ENCODE peak calls at places on chromosomes 6 and 20, in five cellular contexts. D is heart right ventricle; M is left ventricle myocardium inferior; A is effector memory CD4-positive, alpha-beta T cell; K is PC-3. G is an unnamed sample. For H3K36me3, the result is how much of the 10 kb centered on the place peaks cover.

GRCh38 chr6:151056230-151056907 is 183.4 kb upstream of the AKAP12 start:
- DNase-seq in D (no peak), M (no peak), A (no peak), K (no peak), G (no peak)

GRCh38 chr20:5181955-5182354 is 55.1 kb downstream of the CDS2 start:
- DNase-seq in D (no peak), M (no peak), A (no peak), K (peak), G (peak)

GRCh38 chr20:57388953-57389694 is 2.1 kb upstream of the RBM38 start:
- DNase-seq in D (peak), M (peak), A (peak), K (peak), G (peak)

GRCh38 chr6:111418971-111419693 is 63.9 kb downstream of the REV3L start:
- DNase-seq in D (no peak), M (no peak), A (no peak), K (peak), G (no peak)

GRCh38 chr6:71414486-71414885 is 125.9 kb downstream of the OGFRL1 start:
- DNase-seq in D (no peak), M (no peak), A (no peak), K (no peak), G (no peak)

GRCh38 chr20:34705383-34706021 is 1.4 kb downstream of the TP53INP2 start:
- DNase-seq in D (peak), M (peak), A (no peak), K (peak), G (peak)

GRCh38 chr6:34022250-34022872 is 123.5 kb downstream of the GRM4 start:
- DNase-seq in D (no peak), M (no peak), A (no peak), K (no peak), G (peak)

GRCh38 chr6:109793793-109794192 is 102.7 kb downstream of the FIG4 start:
- DNase-seq in D (peak), M (no peak), A (no peak), K (peak), G (peak)

GRCh38 chr20:56463428-56463827 is 5.0 kb upstream of the RTF2 start:
- DNase-seq in D (no peak), M (no peak), A (no peak), K (no peak), G (no peak)

GRCh38 chr6:147141690-147142308 is 62.4 kb upstream of the STXBP5 start:
- DNase-seq in D (no peak), M (no peak), A (no peak), K (peak), G (peak)

GRCh38 chr6:4883298-4883697 is 107.1 kb downstream of the CDYL start:
- DNase-seq in D (no peak), M (no peak), A (no peak), K (no peak), G (no peak)

GRCh38 chr6:73566954-73567591 is 46.2 kb upstream of the EEF1A1 start:
- DNase-seq in D (peak), M (peak), A (no peak), K (no peak), G (peak)

GRCh38 chr20:47753571-47754120 is 31.6 kb downstream of the SULF2 start:
- DNase-seq in D (no peak), M (no peak), A (no peak), K (no peak), G (no peak)

GRCh38 chr6:16319813-16320532 is 81.6 kb downstream of the GMPR start:
- DNase-seq in D (peak), M (peak), A (peak), K (peak), G (peak)

GRCh38 chr6:88922775-88923548 is 40.5 kb downstream of the RNGTT start:
- DNase-seq in D (no peak), M (no peak), A (no peak), K (no peak), G (no peak)

GRCh38 chr6:35140991-35141720 is at the start of gene TCP11:
- DNase-seq in D (peak), M (peak), A (peak), K (no peak), G (no peak)

GRCh38 chr6:68108243-68108835 is 526.7 kb upstream of the ADGRB3 start:
- DNase-seq in D (no peak), M (no peak), A (no peak), K (peak), G (no peak)

GRCh38 chr6:12709116-12709515 is 7.5 kb upstream of the PHACTR1 start:
- DNase-seq in D (no peak), M (no peak), A (no peak), K (no peak), G (no peak)

DNA sequence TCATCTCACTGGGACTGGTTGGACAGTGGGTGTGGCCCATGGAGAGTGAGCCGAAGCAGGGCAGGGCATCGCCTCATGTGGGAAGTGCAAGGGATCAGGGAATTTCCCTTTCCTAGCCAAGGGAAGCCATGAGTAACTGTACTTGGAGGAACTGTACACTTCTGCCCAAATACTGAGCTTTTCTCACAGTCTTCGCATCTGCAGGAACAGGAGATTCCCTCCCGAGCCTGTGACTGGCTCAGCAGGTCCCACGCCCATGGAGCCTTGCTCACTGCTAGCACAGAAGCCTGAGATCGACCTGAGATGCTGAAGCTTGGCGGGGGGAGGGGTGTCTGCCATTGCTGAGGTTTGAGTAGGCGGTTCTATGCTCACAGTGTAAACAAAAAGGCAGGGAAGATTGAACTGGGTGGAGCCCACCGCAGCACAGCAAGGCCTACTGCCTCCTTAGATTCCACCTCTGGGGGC is 10.4 kb upstream of the CALHM5 start:
- DNase-seq in D (no peak), M (no peak), A (no peak), K (no peak), G (no peak)
- H3K36me3 ChIP-seq in D (under half), M (under half), A (under half), K (under half), G (under half)

GRCh38 chr6:2839195-2839981 is 2.3 kb downstream of the SERPINB1 start:
- DNase-seq in D (no peak), M (no peak), A (no peak), K (peak), G (peak)
- H3K36me3 ChIP-seq in D (under half), M (under half), A (under half), K (under half), G (under half)

DNA sequence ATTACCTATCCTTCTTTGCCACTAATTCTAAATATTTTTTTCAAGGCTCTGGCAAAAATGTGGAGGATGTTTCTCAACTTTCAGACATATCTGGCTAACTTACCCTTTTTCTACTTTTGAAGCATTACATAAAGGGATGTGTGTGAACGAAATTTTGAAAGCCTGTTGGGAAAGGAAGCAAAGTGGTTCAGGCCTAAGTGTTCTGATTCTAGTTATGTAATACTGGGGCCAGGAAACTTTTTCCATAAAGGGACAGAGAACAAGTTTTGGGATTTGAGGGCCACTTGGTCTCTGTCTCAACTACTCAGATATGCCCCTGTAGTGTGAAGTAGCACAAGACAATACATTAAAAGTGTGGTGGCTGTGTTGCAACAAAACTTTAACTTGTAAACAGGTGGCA is 721.8 kb downstream of the PHF3 start:
- DNase-seq in D (no peak), M (no peak), A (no peak), K (no peak), G (no peak)
- H3K36me3 ChIP-seq in D (under half), M (under half), A (under half), K (under half), G (under half)

GRCh38 chr6:142773324-142773723 is 171.7 kb downstream of the HIVEP2 start:
- DNase-seq in D (no peak), M (no peak), A (no peak), K (no peak), G (no peak)
- H3K36me3 ChIP-seq in D (under half), M (half or more), A (under half), K (under half), G (half or more)

GRCh38 chr20:38073307-38074010 is 39.9 kb downstream of the RPRD1B start:
- DNase-seq in D (peak), M (peak), A (no peak), K (peak), G (peak)
- H3K36me3 ChIP-seq in D (under half), M (half or more), A (under half), K (half or more), G (under half)

GRCh38 chr6:56527934-56528333 is 114.8 kb downstream of the DST start:
- DNase-seq in D (no peak), M (no peak), A (no peak), K (peak), G (no peak)
- H3K36me3 ChIP-seq in D (under half), M (half or more), A (under half), K (under half), G (under half)

GRCh38 chr20:32083469-32083868 is 26.0 kb upstream of the TM9SF4 start:
- DNase-seq in D (no peak), M (no peak), A (no peak), K (no peak), G (no peak)

GRCh38 chr20:32091888-32092346 is 17.6 kb upstream of the TM9SF4 start:
- DNase-seq in D (peak), M (peak), A (peak), K (peak), G (peak)

GRCh38 chr20:32089637-32090330 is 19.7 kb upstream of the TM9SF4 start:
- DNase-seq in D (no peak), M (no peak), A (no peak), K (no peak), G (no peak)

GRCh38 chr20:32088759-32089158 is 20.8 kb upstream of the TM9SF4 start:
- DNase-seq in D (no peak), M (no peak), A (no peak), K (no peak), G (no peak)

DNA sequence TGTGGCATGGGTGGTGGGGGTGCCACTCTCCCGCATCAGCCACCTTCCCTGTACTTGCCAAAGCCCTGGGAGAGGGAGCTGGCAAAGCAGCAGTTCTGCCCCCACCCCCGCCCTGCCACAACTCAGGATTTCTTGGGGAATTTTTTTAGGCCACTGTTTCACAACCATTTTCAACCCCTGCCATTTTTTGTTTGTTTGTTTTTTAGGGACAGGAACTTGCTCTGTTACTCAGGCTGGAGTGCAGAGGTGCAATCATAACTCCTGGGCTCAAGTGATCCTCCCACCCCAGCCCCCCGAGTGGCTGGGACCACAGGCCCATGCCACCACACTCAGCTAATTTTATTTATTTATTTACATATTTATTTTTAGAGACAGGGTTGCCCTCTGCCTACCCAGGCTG is 22.4 kb upstream of the TM9SF4 start:
- DNase-seq in D (no peak), M (no peak), A (no peak), K (no peak), G (no peak)
- H3K36me3 ChIP-seq in D (under half), M (under half), A (under half), K (under half), G (under half)